ENCODE peak calls at places on chromosomes 3 and 15, in five cellular contexts. B is A549, K is BE2C, E is suprapubic skin, A is colonic mucosa. H is an unnamed sample. For H3K4me1 and H3K9me3, the result is how much of the 10 kb centered on the place peaks cover.

GRCh38 chr3:55313701-55314100 is 173.4 kb downstream of the WNT5A start:
- DNase-seq in B (no peak), K (no peak), E (no peak), A (no peak), H (no peak)

GRCh38 chr15:64149424-64150235 is 1.9 kb upstream of the SNX22 start:
- DNase-seq in B (peak), K (no peak), E (no peak), A (peak), H (no peak)

GRCh38 chr3:169607909-169608308 is 55.6 kb downstream of the MECOM start:
- DNase-seq in B (no peak), K (no peak), E (no peak), A (no peak), H (no peak)

GRCh38 chr15:79948095-79948695 is 22.8 kb downstream of the BCL2A1 start:
- DNase-seq in B (peak), K (no peak), E (no peak), A (no peak), H (no peak)

GRCh38 chr15:32844118-32844711 is 126.4 kb downstream of the GREM1 start:
- DNase-seq in B (peak), K (no peak), E (no peak), A (no peak), H (no peak)

GRCh38 chr3:52633786-52634185 is 51.9 kb downstream of the PBRM1 start:
- DNase-seq in B (no peak), K (no peak), E (no peak), A (no peak), H (no peak)

GRCh38 chr3:111901617-111902016 is 42.6 kb downstream of the PHLDB2 start:
- DNase-seq in B (no peak), K (no peak), E (no peak), A (no peak), H (no peak)

GRCh38 chr15:93109370-93110105 is 20.5 kb upstream of the RGMA start:
- DNase-seq in B (no peak), K (no peak), E (no peak), A (no peak), H (peak)

GRCh38 chr15:73082719-73083275 is 30.5 kb downstream of the NEO1 start:
- DNase-seq in B (no peak), K (no peak), E (no peak), A (no peak), H (no peak)

GRCh38 chr3:127729556-127730056 is 56.9 kb downstream of the ABTB1 start:
- DNase-seq in B (no peak), K (no peak), E (no peak), A (no peak), H (no peak)

GRCh38 chr3:113532698-113533533 is 561 bp downstream of the SIDT1 start:
- DNase-seq in B (peak), K (peak), E (peak), A (peak), H (peak)

GRCh38 chr15:69976366-69976994 is 121.2 kb downstream of the TLE3 start:
- DNase-seq in B (peak), K (no peak), E (no peak), A (peak), H (no peak)

GRCh38 chr3:156948402-156949210 is 122.5 kb downstream of the LEKR1 start:
- DNase-seq in B (no peak), K (no peak), E (no peak), A (no peak), H (no peak)

GRCh38 chr15:58466566-58466965 is 34.8 kb downstream of the LIPC start:
- DNase-seq in B (no peak), K (no peak), E (no peak), A (no peak), H (no peak)

GRCh38 chr3:156483961-156484787 is 70.7 kb downstream of the SSR3 start:
- DNase-seq in B (no peak), K (peak), E (no peak), A (no peak), H (no peak)

GRCh38 chr15:69725210-69725609 is 272.6 kb downstream of the RPLP1 start:
- DNase-seq in B (no peak), K (no peak), E (no peak), A (no peak), H (no peak)

GRCh38 chr3:153070153-153070868 is 91.7 kb upstream of the RAP2B start:
- DNase-seq in B (peak), K (no peak), E (no peak), A (no peak), H (no peak)

GRCh38 chr15:90463381-90463780 is 66.3 kb upstream of the CRTC3 start:
- DNase-seq in B (peak), K (no peak), E (no peak), A (no peak), H (no peak)

GRCh38 chr3:154018100-154018696 is 103.0 kb upstream of the ARHGEF26 start:
- DNase-seq in B (peak), K (peak), E (no peak), A (peak), H (no peak)

GRCh38 chr3:155262295-155262694 is 31.2 kb downstream of the STRIT1 start:
- DNase-seq in B (no peak), K (no peak), E (no peak), A (no peak), H (no peak)

GRCh38 chr15:64637412-64637811 is 138.0 kb downstream of the RBPMS2 start:
- DNase-seq in B (no peak), K (no peak), E (no peak), A (no peak), H (no peak)

GRCh38 chr3:64489361-64490044 is 198.3 kb downstream of the ADAMTS9 start:
- DNase-seq in B (no peak), K (peak), E (no peak), A (peak), H (no peak)

GRCh38 chr15:78195735-78196201 is 38.6 kb downstream of the ACSBG1 start:
- DNase-seq in B (peak), K (peak), E (no peak), A (peak), H (no peak)

GRCh38 chr3:111998661-111999641 is at the start of gene TAGLN3:
- DNase-seq in B (no peak), K (peak), E (no peak), A (no peak), H (peak)

GRCh38 chr15:35963316-35963715 is 417.4 kb upstream of the DPH6 start:
- DNase-seq in B (no peak), K (no peak), E (no peak), A (no peak), H (no peak)

GRCh38 chr3:174440350-174440716 is 418.8 kb upstream of the NAALADL2 start:
- DNase-seq in B (no peak), K (no peak), E (no peak), A (peak), H (no peak)

GRCh38 chr3:66241466-66241865 is 20.7 kb downstream of the SLC25A26 start:
- DNase-seq in B (no peak), K (no peak), E (no peak), A (no peak), H (no peak)

GRCh38 chr15:101429646-101430045 is 59.9 kb downstream of the PCSK6 start:
- DNase-seq in B (no peak), K (no peak), E (no peak), A (no peak), H (no peak)

GRCh38 chr3:159897331-159898075 is 91.1 kb upstream of the IL12A start:
- DNase-seq in B (no peak), K (peak), E (no peak), A (no peak), H (no peak)

GRCh38 chr3:122572940-122573412 is 4.5 kb upstream of the PARP15 start:
- DNase-seq in B (peak), K (no peak), E (no peak), A (no peak), H (no peak)

GRCh38 chr3:170296703-170297102 is 60.8 kb upstream of the SKIL start:
- DNase-seq in B (no peak), K (no peak), E (no peak), A (no peak), H (no peak)

GRCh38 chr3:55891106-55891505 is 404.0 kb upstream of the WNT5A start:
- DNase-seq in B (no peak), K (no peak), E (no peak), A (no peak), H (no peak)

GRCh38 chr3:67875858-67876257 is 221.4 kb upstream of the SUCLG2 start:
- DNase-seq in B (peak), K (no peak), E (no peak), A (no peak), H (no peak)

GRCh38 chr3:67876261-67876660 is 221.8 kb upstream of the SUCLG2 start:
- DNase-seq in B (peak), K (no peak), E (no peak), A (no peak), H (no peak)

GRCh38 chr3:67870477-67870876 is 216.1 kb upstream of the SUCLG2 start:
- DNase-seq in B (no peak), K (no peak), E (no peak), A (no peak), H (no peak)

GRCh38 chr3:67875338-67875737 is 220.9 kb upstream of the SUCLG2 start:
- DNase-seq in B (peak), K (no peak), E (no peak), A (no peak), H (no peak)
- H3K4me1 ChIP-seq in B (under half), K (under half), E (under half), A (under half), H (under half)

GRCh38 chr3:187473778-187474406 is 105.7 kb downstream of the RTP4 start:
- DNase-seq in B (peak), K (no peak), E (no peak), A (no peak), H (no peak)
- H3K9me3 ChIP-seq in B (under half), K (under half), E (under half), A (under half), H (under half)

GRCh38 chr3:14649466-14649865 is 2.1 kb upstream of the CCDC174 start:
- DNase-seq in B (no peak), K (no peak), E (no peak), A (no peak), H (no peak)

GRCh38 chr3:14646150-14646573 is 5.4 kb upstream of the CCDC174 start:
- DNase-seq in B (no peak), K (no peak), E (no peak), A (no peak), H (no peak)

GRCh38 chr3:14645453-14645852 is 6.1 kb upstream of the CCDC174 start:
- DNase-seq in B (no peak), K (no peak), E (no peak), A (no peak), H (no peak)

GRCh38 chr3:14647976-14648955 is 3.3 kb upstream of the CCDC174 start:
- DNase-seq in B (peak), K (no peak), E (no peak), A (no peak), H (no peak)

GRCh38 chr3:14646589-14647413 is 4.8 kb upstream of the CCDC174 start:
- DNase-seq in B (no peak), K (no peak), E (no peak), A (no peak), H (no peak)
- TF ChIP-seq CTCF in B (no peak), K (peak), E (no peak), A (no peak), H (no peak)

GRCh38 chr3:177348974-177349373 is 151.7 kb upstream of the TBL1XR1 start:
- DNase-seq in B (no peak), K (no peak), E (no peak), A (no peak), H (no peak)
- H3K4me1 ChIP-seq in B (under half), K (under half), E (under half), A (under half), H (under half)

DNA sequence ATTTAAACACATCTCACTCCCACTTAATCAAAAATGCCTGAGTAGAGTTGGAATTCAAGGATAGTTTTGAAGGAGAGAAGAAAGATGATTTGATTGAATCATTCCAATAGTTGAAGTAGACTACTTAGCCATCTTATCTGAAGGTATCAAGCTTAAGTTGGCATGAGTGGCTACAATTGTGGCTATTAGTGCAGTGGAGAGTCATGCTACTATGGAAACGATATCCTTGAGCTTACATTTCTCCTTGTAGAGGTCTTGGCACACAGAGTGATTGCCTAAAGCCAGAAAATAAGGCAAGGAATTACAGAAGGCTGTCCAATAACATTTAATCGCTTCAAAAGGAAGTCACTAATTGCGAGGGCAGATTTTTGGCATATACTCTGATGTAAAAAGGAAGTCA is 1022.7 kb downstream of the IGSF11 start:
- DNase-seq in B (no peak), K (no peak), E (no peak), A (no peak), H (no peak)
- H3K9me3 ChIP-seq in B (under half), K (under half), E (under half), A (under half), H (under half)